ENCODE peak calls at places on chromosomes 12 and 14, in five cellular contexts. P is adrenal gland, R is cardiac muscle cell, B is SK-N-SH, D is cardiac fibroblast. H is an unnamed sample.

GRCh38 chr14:95695051-95695450 is 8.8 kb downstream of the TCL1B start:
- DNase-seq in P (no peak), R (no peak), B (no peak), D (no peak), H (no peak)

GRCh38 chr12:98998697-98999299 is 353.7 kb downstream of the APAF1 start:
- DNase-seq in P (no peak), R (peak; percentile 59), B (peak; percentile 55), D (peak; percentile 60), H (no peak)

GRCh38 chr14:89575386-89576061 is 158.5 kb upstream of the FOXN3 start:
- DNase-seq in P (no peak), R (no peak), B (no peak), D (no peak), H (no peak)

GRCh38 chr12:110545812-110546211 is 37.3 kb downstream of the PPTC7 start:
- DNase-seq in P (no peak), R (no peak), B (no peak), D (no peak), H (no peak)

GRCh38 chr14:52071675-52072074 is 2.8 kb upstream of the NID2 start:
- DNase-seq in P (no peak), R (peak; percentile 69), B (no peak), D (peak; percentile 74), H (no peak)

GRCh38 chr12:28974166-28974565 is 174.9 kb upstream of the FAR2 start:
- DNase-seq in P (no peak), R (no peak), B (no peak), D (no peak), H (no peak)

GRCh38 chr12:3273409-3273853 is 196.3 kb downstream of the TSPAN9 start:
- DNase-seq in P (no peak), R (no peak), B (no peak), D (no peak), H (no peak)

GRCh38 chr14:60622920-60623263 is 26.4 kb downstream of the SIX1 start:
- DNase-seq in P (no peak), R (no peak), B (no peak), D (peak; percentile 53), H (no peak)

GRCh38 chr12:46915861-46916260 is 90.1 kb upstream of the SLC38A4 start:
- DNase-seq in P (no peak), R (no peak), B (no peak), D (peak; percentile 52), H (no peak)

GRCh38 chr12:94563261-94563660 is 87.1 kb downstream of the TMCC3 start:
- DNase-seq in P (no peak), R (no peak), B (no peak), D (no peak), H (no peak)

GRCh38 chr14:55440385-55440784 is at the start of gene TBPL2:
- DNase-seq in P (no peak), R (no peak), B (no peak), D (no peak), H (no peak)

GRCh38 chr12:128267246-128267622 is 264 bp downstream of the TMEM132C start:
- DNase-seq in P (no peak), R (peak; percentile 47), B (peak; percentile 66), D (no peak), H (no peak)

GRCh38 chr14:94989417-94989816 is 167.9 kb downstream of the DICER1 start:
- DNase-seq in P (no peak), R (no peak), B (no peak), D (no peak), H (no peak)

GRCh38 chr12:57934804-57935203 is 6.6 kb upstream of the ATP23 start:
- DNase-seq in P (no peak), R (no peak), B (no peak), D (no peak), H (no peak)

GRCh38 chr12:59078027-59078426 is 157.7 kb upstream of the LRIG3 start:
- DNase-seq in P (no peak), R (no peak), B (no peak), D (no peak), H (no peak)

GRCh38 chr12:3073438-3074255 is 3.5 kb upstream of the TSPAN9 start:
- DNase-seq in P (peak; percentile 83), R (peak; percentile 88), B (peak; percentile 90), D (peak; percentile 91), H (peak; percentile 92)

GRCh38 chr14:68905107-68905895 is 73.8 kb downstream of the ACTN1 start:
- DNase-seq in P (no peak), R (no peak), B (no peak), D (no peak), H (no peak)

GRCh38 chr14:45867046-45867894 is 614.3 kb upstream of the MIS18BP1 start:
- DNase-seq in P (no peak), R (no peak), B (no peak), D (no peak), H (no peak)

GRCh38 chr14:90287791-90288190 is 31.4 kb downstream of the PSMC1 start:
- DNase-seq in P (no peak), R (no peak), B (no peak), D (no peak), H (no peak)

GRCh38 chr14:77154421-77154820 is 12.8 kb upstream of the ZDHHC22 start:
- DNase-seq in P (no peak), R (no peak), B (no peak), D (no peak), H (no peak)

GRCh38 chr12:20415641-20416040 is 47.3 kb downstream of the PDE3A start:
- DNase-seq in P (no peak), R (no peak), B (no peak), D (peak; percentile 54), H (no peak)

GRCh38 chr12:44523828-44524227 is 352.3 kb downstream of the NELL2 start:
- DNase-seq in P (no peak), R (no peak), B (no peak), D (no peak), H (no peak)

GRCh38 chr12:113186033-113186365 is 478 bp downstream of the RITA1 start:
- DNase-seq in P (peak; percentile 64), R (no peak), B (no peak), D (peak; percentile 26), H (no peak)

DNA sequence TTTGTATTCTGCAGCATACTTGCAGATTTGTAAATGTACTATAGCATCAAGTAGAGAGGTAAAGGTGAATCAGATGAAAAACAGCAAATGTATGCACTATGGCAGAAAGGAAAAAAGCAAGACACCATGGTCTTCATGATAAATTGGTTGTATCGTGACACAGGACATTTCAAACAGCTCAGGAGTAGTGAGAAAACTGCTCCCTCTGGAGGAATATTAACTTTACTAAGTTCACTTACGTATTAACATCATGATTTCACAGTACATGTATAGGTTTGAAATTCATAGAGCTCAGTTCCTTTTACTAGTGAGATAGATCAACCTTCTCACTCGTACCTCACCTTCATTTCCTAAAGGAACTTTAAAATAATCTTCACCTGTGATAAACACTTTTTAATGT is 6.5 kb downstream of the MBIP start:
- DNase-seq in P (no peak), R (no peak), B (no peak), D (no peak), H (no peak)
- TF ChIP-seq CTCF in P (no peak), R (no peak), B (no peak), D (no peak), H (no peak)

DNA sequence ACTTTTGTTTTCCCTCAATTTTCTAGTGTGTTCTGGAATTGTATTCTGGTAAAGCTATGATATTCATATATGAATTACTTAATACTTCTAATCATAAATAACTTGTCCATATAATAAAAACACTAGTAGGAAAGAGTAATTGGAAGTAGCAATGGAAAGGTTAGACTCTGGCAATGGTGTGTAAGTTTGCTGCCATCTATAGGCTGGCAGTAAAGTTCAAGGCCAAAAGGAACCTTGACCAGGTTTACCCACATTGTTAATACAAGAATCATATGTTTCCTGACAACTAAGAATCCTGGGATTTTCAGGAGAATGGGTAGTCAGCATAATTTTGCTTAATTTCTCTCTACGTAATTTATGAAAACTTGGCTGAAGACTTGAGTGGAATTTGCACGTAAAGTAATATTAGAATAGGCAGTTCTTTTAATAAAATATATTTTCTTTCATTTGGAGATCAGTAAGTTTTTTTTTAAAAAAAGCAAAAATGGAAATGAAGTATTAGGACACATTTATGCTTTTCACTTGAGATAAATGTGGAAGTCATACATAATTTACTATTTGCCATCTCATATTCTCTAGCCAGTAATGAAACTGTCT is 926.7 kb downstream of the GALC start:
- DNase-seq in P (no peak), R (peak; percentile 12), B (no peak), D (peak; percentile 1), H (no peak)
- TF ChIP-seq CTCF in P (no peak), R (peak; percentile 29), B (peak; percentile 46), D (no peak), H (peak; percentile 59)

DNA sequence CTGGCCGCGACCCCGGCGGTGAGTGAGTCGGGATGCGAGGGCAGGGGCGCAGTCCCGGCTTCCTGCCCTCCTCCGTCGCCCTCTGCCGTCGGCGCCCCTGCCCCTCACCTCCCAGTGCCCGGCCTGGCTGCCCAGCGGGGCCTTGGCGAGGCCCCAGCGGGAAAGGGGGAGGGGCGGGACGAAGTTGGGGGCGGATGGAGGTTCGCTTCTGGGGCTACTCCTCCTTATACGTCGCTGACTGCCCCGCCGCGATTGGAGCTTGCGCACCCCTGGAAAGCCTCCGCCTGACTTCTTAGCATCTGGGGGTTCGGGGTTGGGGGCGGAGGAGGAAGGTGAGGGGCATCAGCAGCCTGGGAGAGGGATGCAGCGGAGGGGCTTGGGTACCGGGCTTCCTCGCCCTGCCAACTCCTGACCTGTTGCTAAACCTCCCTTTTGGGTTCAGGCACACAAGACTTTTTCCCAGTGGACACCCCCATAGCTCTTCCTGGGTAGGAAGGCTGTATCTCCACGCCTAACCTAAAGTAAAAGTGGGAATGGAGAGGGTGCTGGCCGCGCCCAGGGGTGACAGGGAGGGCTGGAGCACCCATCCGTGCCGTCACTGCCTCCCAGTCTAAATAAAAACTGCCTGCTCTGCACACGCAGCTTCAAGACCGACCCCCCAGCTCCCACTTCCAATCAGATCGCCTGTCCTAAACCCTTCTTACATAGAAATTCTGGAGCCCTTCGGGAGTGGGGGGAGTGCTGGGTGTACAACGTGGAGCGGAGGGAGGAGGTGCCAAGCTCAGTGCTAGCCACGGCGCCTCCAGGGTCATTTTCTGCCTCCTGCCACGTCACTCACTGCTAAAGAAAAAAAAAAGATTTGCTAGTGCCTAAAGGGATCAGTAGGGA is 585 bp downstream of the TMEM263 start:
- DNase-seq in P (peak; percentile 70), R (peak; percentile 86), B (peak; percentile 86), D (peak; percentile 92), H (peak; percentile 30)
- TF ChIP-seq CTCF in P (no peak), R (peak; percentile 11), B (peak; percentile 20), D (no peak), H (no peak)

GRCh38 chr12:60257063-60257462 is 661.2 kb downstream of the SLC16A7 start:
- DNase-seq in P (no peak), R (peak; percentile 54), B (no peak), D (peak; percentile 68), H (no peak)
- TF ChIP-seq CTCF in P (no peak), R (peak; percentile 26), B (peak; percentile 30), D (peak; percentile 2), H (peak; percentile 10)

GRCh38 chr12:76878899-76879709 is at the start of gene CSRP2:
- DNase-seq in P (peak; percentile 83), R (peak; percentile 98), B (peak; percentile 97), D (peak; percentile 89), H (peak; percentile 91)
- TF ChIP-seq CTCF in P (peak; percentile 16), R (peak; percentile 36), B (peak; percentile 53), D (peak; percentile 49), H (peak; percentile 42)